ENCODE peak calls at places on chromosomes 7 and 10, in nine cellular contexts. X is GM12878, P is fibroblast of lung, G is ascending aorta, Q is RWPE1, Y is SK-N-SH, C is substantia nigra, U is H9, S is body of pancreas. H is an unnamed sample.

GRCh38 chr10:74587109-74587508 is 239.3 kb upstream of the KAT6B start:
- DNase-seq in U (no peak), X (no peak), Y (no peak), C (no peak), S (no peak), Q (no peak), G (no peak), P (no peak), H (no peak)

GRCh38 chr10:33155720-33156638 is 178.5 kb downstream of the NRP1 start:
- DNase-seq in Y (peak), U (no peak), X (no peak), C (no peak), Q (peak), G (no peak), S (peak), P (peak), H (no peak)

GRCh38 chr10:9209105-9209798 is 1154.8 kb downstream of the GATA3 start:
- DNase-seq in Q (peak), S (peak), Y (peak), X (peak), P (peak), U (peak), C (peak), G (no peak), H (peak)

GRCh38 chr10:70146489-70147488 is at the start of gene TYSND1:
- DNase-seq in C (peak), X (peak), G (peak), P (peak), Y (peak), U (peak), S (peak), Q (peak), H (peak)

GRCh38 chr10:103535595-103535994 is 42.1 kb downstream of the NEURL1 start:
- DNase-seq in C (no peak), Q (no peak), U (no peak), G (no peak), S (no peak), P (no peak), Y (peak), X (no peak), H (no peak)

GRCh38 chr7:85153715-85154114 is 33.1 kb downstream of the SEMA3D start:
- DNase-seq in Q (no peak), P (no peak), X (no peak), G (no peak), Y (no peak), S (no peak), C (no peak), U (no peak), H (no peak)

GRCh38 chr10:117697402-117697801 is 154.9 kb downstream of the EMX2 start:
- DNase-seq in S (no peak), Q (no peak), X (no peak), Y (no peak), C (no peak), P (no peak), G (no peak), U (no peak), H (no peak)

GRCh38 chr7:40551685-40552576 is 417.1 kb downstream of the SUGCT start:
- DNase-seq in Q (no peak), P (peak), S (no peak), U (no peak), G (no peak), X (peak), Y (peak), C (no peak), H (no peak)

GRCh38 chr10:43846187-43846680 is 197.6 kb upstream of the ZNF32 start:
- DNase-seq in G (no peak), C (no peak), Q (no peak), U (no peak), S (no peak), P (peak), X (peak), Y (no peak), H (no peak)

GRCh38 chr10:36114913-36115312 is 472.8 kb upstream of the FZD8 start:
- DNase-seq in C (no peak), P (peak), U (no peak), Y (no peak), Q (no peak), G (no peak), S (no peak), X (no peak), H (no peak)

GRCh38 chr10:93180402-93181040 is 106.8 kb downstream of the CYP26A1 start:
- DNase-seq in X (no peak), C (no peak), Q (no peak), Y (peak), U (no peak), G (no peak), S (peak), P (peak), H (no peak)

GRCh38 chr10:119344381-119344780 is 137.0 kb downstream of the GRK5 start:
- DNase-seq in P (no peak), Y (no peak), Q (no peak), C (no peak), G (no peak), X (no peak), S (no peak), U (no peak), H (no peak)

GRCh38 chr7:131007439-131008330 is 273.7 kb upstream of the KLF14 start:
- DNase-seq in S (peak), U (peak), Y (peak), G (no peak), Q (peak), X (peak), C (peak), P (peak), H (no peak)

GRCh38 chr10:100528123-100528884 is 1.4 kb downstream of the NDUFB8 start:
- DNase-seq in P (no peak), Y (no peak), U (no peak), X (no peak), G (no peak), Q (no peak), S (no peak), C (no peak), H (no peak)

GRCh38 chr7:158351481-158351880 is 236.1 kb downstream of the PTPRN2 start:
- DNase-seq in U (peak), Y (no peak), S (no peak), C (no peak), P (no peak), X (no peak), G (no peak), Q (no peak), H (no peak)

GRCh38 chr7:151590071-151590800 is 70.5 kb upstream of the RHEB start:
- DNase-seq in P (no peak), G (no peak), X (peak), Q (no peak), U (no peak), S (no peak), Y (no peak), C (no peak), H (no peak)

GRCh38 chr10:132865236-132865635 is 77.1 kb downstream of the CFAP46 start:
- DNase-seq in S (no peak), G (no peak), P (no peak), U (peak), X (no peak), Y (no peak), C (no peak), Q (no peak), H (no peak)

GRCh38 chr7:53218730-53219504 is 183.5 kb downstream of the POM121L12 start:
- DNase-seq in P (no peak), Y (peak), C (peak), U (peak), S (no peak), G (no peak), Q (no peak), X (no peak), H (no peak)

GRCh38 chr10:5811387-5811821 is 1.8 kb downstream of the GDI2 start:
- DNase-seq in P (peak), U (no peak), Q (peak), X (no peak), Y (no peak), G (no peak), C (no peak), S (no peak), H (no peak)

GRCh38 chr7:151280388-151281019 is 32.0 kb upstream of the SMARCD3 start:
- DNase-seq in C (no peak), P (no peak), S (no peak), U (no peak), Q (no peak), X (no peak), Y (no peak), G (no peak), H (no peak)

GRCh38 chr10:49359349-49360231 is 36.3 kb downstream of the DRGX start:
- DNase-seq in C (no peak), X (no peak), P (no peak), S (no peak), Q (no peak), Y (peak), G (no peak), U (peak), H (no peak)

GRCh38 chr10:73168486-73168844 is 546 bp downstream of the FAM149B1 start:
- DNase-seq in X (no peak), C (no peak), S (no peak), P (no peak), Y (no peak), G (no peak), U (no peak), Q (no peak), H (no peak)

GRCh38 chr10:116183733-116184447 is 89.1 kb downstream of the GFRA1 start:
- DNase-seq in Q (peak), S (no peak), Y (peak), G (no peak), U (peak), P (peak), X (no peak), C (no peak), H (no peak)

GRCh38 chr7:92781117-92781720 is 55.2 kb downstream of the CDK6 start:
- DNase-seq in S (no peak), C (peak), G (no peak), P (peak), Y (peak), X (no peak), U (no peak), Q (no peak), H (no peak)

GRCh38 chr10:30490289-30491000 is 56.5 kb downstream of the MAP3K8 start:
- DNase-seq in C (no peak), S (no peak), Q (no peak), Y (no peak), P (no peak), X (no peak), U (no peak), G (no peak), H (no peak)

GRCh38 chr10:30489291-30489823 is 55.4 kb downstream of the MAP3K8 start:
- DNase-seq in S (no peak), X (no peak), U (no peak), P (no peak), C (no peak), G (no peak), Q (no peak), Y (no peak), H (no peak)

GRCh38 chr10:30491204-30491603 is 57.2 kb downstream of the MAP3K8 start:
- DNase-seq in P (no peak), Q (peak), C (no peak), U (no peak), X (no peak), S (no peak), Y (no peak), G (no peak), H (no peak)

GRCh38 chr10:30491832-30492530 is 58.0 kb downstream of the MAP3K8 start:
- DNase-seq in S (no peak), G (no peak), U (no peak), C (no peak), Y (no peak), P (no peak), Q (no peak), X (no peak), H (no peak)

GRCh38 chr10:30488319-30488718 is 54.3 kb downstream of the MAP3K8 start:
- DNase-seq in P (no peak), C (no peak), X (no peak), S (no peak), Q (no peak), Y (no peak), U (no peak), G (no peak), H (no peak)
- H3K27ac ChIP-seq in P (no peak), C (no peak), X (peak), S (no peak), Q (no peak), Y (no peak), U (no peak), G (no peak), H (no peak)

GRCh38 chr10:1678084-1678483 is 59.2 kb downstream of the ADARB2 start:
- DNase-seq in S (no peak), Q (no peak), Y (no peak), C (no peak), X (no peak), P (no peak), U (no peak), G (no peak), H (no peak)
- H3K27ac ChIP-seq in S (no peak), Q (no peak), Y (no peak), C (no peak), X (no peak), P (no peak), U (no peak), G (no peak), H (no peak)

GRCh38 chr7:141073173-141073640 is 657 bp upstream of the TMEM178B start:
- DNase-seq in Y (peak), C (peak), U (no peak), S (peak), G (no peak), P (peak), X (no peak), Q (no peak), H (no peak)
- H3K27ac ChIP-seq in Y (peak), C (no peak), U (no peak), S (no peak), G (no peak), P (no peak), X (no peak), Q (no peak), H (no peak)

DNA sequence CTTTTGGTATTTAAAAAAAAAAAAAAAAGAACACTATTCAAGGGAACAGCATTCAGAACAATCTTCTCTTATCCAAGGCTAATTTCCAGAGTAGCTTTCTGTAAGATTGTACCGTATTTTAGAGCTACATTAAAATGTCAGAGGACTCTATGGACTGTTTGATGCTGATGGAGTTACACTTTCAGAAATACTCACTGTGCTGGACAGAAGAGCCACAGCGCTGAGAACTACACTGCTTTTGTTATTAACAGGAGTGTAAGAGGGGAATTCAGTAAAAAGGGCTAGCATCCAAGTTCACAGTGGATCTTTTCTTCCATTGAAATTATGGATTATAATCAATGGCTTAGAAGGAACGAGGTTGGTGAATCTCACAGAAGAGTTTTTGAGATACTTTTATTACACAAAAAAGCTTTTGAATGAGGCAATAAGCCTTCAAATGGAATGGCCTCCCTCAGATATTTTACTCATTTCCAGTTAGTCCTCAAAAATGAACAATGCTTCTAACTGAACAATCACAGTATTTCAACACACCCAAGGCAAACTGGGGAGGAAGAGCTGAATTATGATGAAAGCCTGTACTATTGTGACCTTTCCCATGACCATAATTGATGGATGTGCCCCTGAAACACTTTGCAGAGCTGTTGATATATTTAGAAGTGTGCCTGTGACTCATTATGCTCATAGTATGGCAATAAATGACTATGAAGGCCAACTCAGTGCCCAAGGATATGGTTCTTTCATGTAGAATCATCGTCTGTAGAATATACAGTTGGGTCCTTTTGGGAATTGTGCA is 247.9 kb downstream of the AHR start:
- DNase-seq in C (no peak), U (no peak), P (peak), S (no peak), X (no peak), Q (no peak), G (no peak), Y (no peak), H (no peak)
- H3K27ac ChIP-seq in C (no peak), U (no peak), P (no peak), S (peak), X (no peak), Q (no peak), G (no peak), Y (no peak), H (no peak)

H was measured in effector memory CD4-positive, alpha-beta T cell.